ENCODE peak calls at places on chromosomes 11 and 22, in seven cellular contexts. One of them, this sample, is unnamed.

GRCh38 chr11:44275241-44275640 is 34.7 kb downstream of the ALX4 start:
- DNase-seq in breast epithelium: no peak
- DNase-seq in B cell: no peak
- DNase-seq in tibial nerve: no peak
- DNase-seq in tibial artery: no peak
- DNase-seq in RWPE1: no peak
- DNase-seq in GM23338: no peak
- DNase-seq in this sample: no peak

GRCh38 chr11:44775366-44776356 is 48.9 kb downstream of the TSPAN18 start:
- DNase-seq in tibial nerve: no peak
- DNase-seq in breast epithelium: no peak
- DNase-seq in GM23338: peak; percentile 91
- DNase-seq in tibial artery: no peak
- DNase-seq in RWPE1: peak; percentile 71
- DNase-seq in B cell: peak; percentile 59
- DNase-seq in this sample: no peak

GRCh38 chr22:39388261-39389011 is 11.1 kb upstream of the TAB1 start:
- DNase-seq in breast epithelium: peak; percentile 75
- DNase-seq in tibial artery: peak; percentile 73
- DNase-seq in tibial nerve: peak; percentile 63
- DNase-seq in B cell: peak; percentile 80
- DNase-seq in GM23338: peak; percentile 99
- DNase-seq in RWPE1: peak; percentile 78
- DNase-seq in this sample: peak; percentile 89

GRCh38 chr22:35384567-35384966 is 3.7 kb downstream of the HMOX1 start:
- DNase-seq in GM23338: no peak
- DNase-seq in tibial artery: no peak
- DNase-seq in tibial nerve: no peak
- DNase-seq in RWPE1: no peak
- DNase-seq in B cell: no peak
- DNase-seq in breast epithelium: no peak
- DNase-seq in this sample: no peak

GRCh38 chr22:38462960-38463784 is 4.7 kb upstream of the KDELR3 start:
- DNase-seq in GM23338: peak; percentile 87
- DNase-seq in tibial artery: no peak
- DNase-seq in tibial nerve: no peak
- DNase-seq in B cell: no peak
- DNase-seq in breast epithelium: no peak
- DNase-seq in RWPE1: no peak
- DNase-seq in this sample: no peak

GRCh38 chr11:77147668-77148321 is 19.7 kb downstream of the MYO7A start:
- DNase-seq in tibial nerve: no peak
- DNase-seq in B cell: peak; percentile 18
- DNase-seq in breast epithelium: no peak
- DNase-seq in tibial artery: no peak
- DNase-seq in RWPE1: peak; percentile 22
- DNase-seq in GM23338: peak; percentile 81
- DNase-seq in this sample: no peak

GRCh38 chr22:37169947-37170688 is 17.9 kb downstream of the C1QTNF6 start:
- DNase-seq in breast epithelium: peak; percentile 15
- DNase-seq in B cell: no peak
- DNase-seq in GM23338: no peak
- DNase-seq in tibial nerve: peak; percentile 8
- DNase-seq in RWPE1: no peak
- DNase-seq in tibial artery: peak; percentile 19
- DNase-seq in this sample: no peak

GRCh38 chr11:7511405-7511804 is 2.4 kb upstream of the PPFIBP2 start:
- DNase-seq in tibial nerve: peak; percentile 30
- DNase-seq in tibial artery: peak; percentile 84
- DNase-seq in RWPE1: no peak
- DNase-seq in GM23338: no peak
- DNase-seq in B cell: no peak
- DNase-seq in breast epithelium: peak; percentile 61
- DNase-seq in this sample: no peak

GRCh38 chr11:115612331-115612730 is 108.1 kb upstream of the CADM1 start:
- DNase-seq in B cell: no peak
- DNase-seq in GM23338: peak; percentile 73
- DNase-seq in tibial artery: no peak
- DNase-seq in tibial nerve: no peak
- DNase-seq in breast epithelium: no peak
- DNase-seq in RWPE1: no peak
- DNase-seq in this sample: no peak

GRCh38 chr11:126109941-126110731 is 47.5 kb upstream of the CDON start:
- DNase-seq in tibial artery: no peak
- DNase-seq in breast epithelium: no peak
- DNase-seq in RWPE1: no peak
- DNase-seq in B cell: no peak
- DNase-seq in GM23338: no peak
- DNase-seq in tibial nerve: no peak
- DNase-seq in this sample: no peak

GRCh38 chr22:34800265-34800664 is 265.7 kb upstream of the ISX start:
- DNase-seq in breast epithelium: no peak
- DNase-seq in GM23338: no peak
- DNase-seq in B cell: no peak
- DNase-seq in RWPE1: no peak
- DNase-seq in tibial artery: no peak
- DNase-seq in tibial nerve: no peak
- DNase-seq in this sample: no peak

GRCh38 chr11:121630041-121630440 is 177.3 kb upstream of the SORL1-AS1 start:
- DNase-seq in RWPE1: peak; percentile 64
- DNase-seq in tibial artery: no peak
- DNase-seq in B cell: no peak
- DNase-seq in tibial nerve: no peak
- DNase-seq in breast epithelium: no peak
- DNase-seq in GM23338: no peak
- DNase-seq in this sample: no peak

GRCh38 chr11:45556851-45557707 is 108.3 kb downstream of the CHST1 start:
- DNase-seq in GM23338: no peak
- DNase-seq in tibial nerve: no peak
- DNase-seq in B cell: no peak
- DNase-seq in breast epithelium: no peak
- DNase-seq in RWPE1: peak; percentile 43
- DNase-seq in tibial artery: no peak
- DNase-seq in this sample: no peak

GRCh38 chr11:17412488-17413180 is 24.2 kb upstream of the KCNJ11 start:
- DNase-seq in GM23338: peak; percentile 34
- DNase-seq in breast epithelium: no peak
- DNase-seq in B cell: no peak
- DNase-seq in RWPE1: no peak
- DNase-seq in tibial nerve: no peak
- DNase-seq in tibial artery: no peak
- DNase-seq in this sample: no peak
- TF ChIP-seq CTCF in GM23338: no peak
- TF ChIP-seq CTCF in breast epithelium: no peak
- TF ChIP-seq CTCF in B cell: no peak
- TF ChIP-seq CTCF in RWPE1: no peak
- TF ChIP-seq CTCF in tibial nerve: no peak
- TF ChIP-seq CTCF in tibial artery: no peak
- TF ChIP-seq CTCF in this sample: no peak

DNA sequence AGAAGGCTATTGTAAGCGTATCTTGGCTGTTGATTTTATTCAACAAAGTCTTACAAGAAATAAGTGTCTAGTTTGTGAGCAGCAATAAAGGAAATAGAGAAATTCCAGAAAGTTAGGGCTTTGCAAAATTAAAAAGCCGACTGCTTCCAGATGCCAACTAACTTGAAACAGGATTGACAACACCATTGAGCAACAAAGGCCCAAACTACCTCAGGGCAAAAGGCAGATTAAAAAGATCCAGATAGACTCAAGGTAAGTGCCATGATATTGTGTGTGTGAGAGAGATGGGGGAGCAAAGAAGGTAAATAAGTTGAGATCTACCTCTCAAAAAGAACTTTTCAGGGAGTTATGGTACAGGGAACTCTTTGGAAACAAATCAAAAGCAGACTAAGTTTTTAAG is 49.1 kb downstream of the PARVG start:
- DNase-seq in B cell: no peak
- DNase-seq in breast epithelium: no peak
- DNase-seq in tibial nerve: no peak
- DNase-seq in GM23338: no peak
- DNase-seq in RWPE1: no peak
- DNase-seq in tibial artery: no peak
- DNase-seq in this sample: no peak
- TF ChIP-seq CTCF in B cell: no peak
- TF ChIP-seq CTCF in breast epithelium: no peak
- TF ChIP-seq CTCF in tibial nerve: no peak
- TF ChIP-seq CTCF in GM23338: no peak
- TF ChIP-seq CTCF in RWPE1: no peak
- TF ChIP-seq CTCF in tibial artery: no peak
- TF ChIP-seq CTCF in this sample: no peak

GRCh38 chr11:124837491-124837856 is 27.8 kb upstream of the ROBO3 start:
- DNase-seq in breast epithelium: no peak
- DNase-seq in tibial nerve: no peak
- DNase-seq in tibial artery: no peak
- DNase-seq in B cell: peak; percentile 26
- DNase-seq in RWPE1: peak; percentile 73
- DNase-seq in GM23338: peak; percentile 88
- DNase-seq in this sample: no peak
- TF ChIP-seq CTCF in breast epithelium: no peak
- TF ChIP-seq CTCF in tibial nerve: no peak
- TF ChIP-seq CTCF in tibial artery: no peak
- TF ChIP-seq CTCF in B cell: no peak
- TF ChIP-seq CTCF in RWPE1: peak; percentile 58
- TF ChIP-seq CTCF in GM23338: peak; percentile 42
- TF ChIP-seq CTCF in this sample: no peak

GRCh38 chr11:5605849-5606248 is 9.4 kb downstream of the TRIM6 start:
- DNase-seq in B cell: no peak
- DNase-seq in tibial nerve: no peak
- DNase-seq in tibial artery: no peak
- DNase-seq in GM23338: no peak
- DNase-seq in RWPE1: peak; percentile 56
- DNase-seq in breast epithelium: no peak
- DNase-seq in this sample: no peak
- TF ChIP-seq CTCF in B cell: no peak
- TF ChIP-seq CTCF in tibial nerve: no peak
- TF ChIP-seq CTCF in tibial artery: no peak
- TF ChIP-seq CTCF in GM23338: no peak
- TF ChIP-seq CTCF in RWPE1: no peak
- TF ChIP-seq CTCF in breast epithelium: no peak
- TF ChIP-seq CTCF in this sample: no peak

GRCh38 chr11:116641561-116642045 is 131.2 kb downstream of the BUD13 start:
- DNase-seq in GM23338: peak; percentile 81
- DNase-seq in tibial artery: no peak
- DNase-seq in B cell: no peak
- DNase-seq in breast epithelium: no peak
- DNase-seq in RWPE1: peak; percentile 69
- DNase-seq in tibial nerve: no peak
- DNase-seq in this sample: no peak
- TF ChIP-seq CTCF in GM23338: peak; percentile 80
- TF ChIP-seq CTCF in tibial artery: no peak
- TF ChIP-seq CTCF in B cell: no peak
- TF ChIP-seq CTCF in breast epithelium: peak; percentile 40
- TF ChIP-seq CTCF in RWPE1: peak; percentile 47
- TF ChIP-seq CTCF in tibial nerve: no peak
- TF ChIP-seq CTCF in this sample: peak; percentile 83

DNA sequence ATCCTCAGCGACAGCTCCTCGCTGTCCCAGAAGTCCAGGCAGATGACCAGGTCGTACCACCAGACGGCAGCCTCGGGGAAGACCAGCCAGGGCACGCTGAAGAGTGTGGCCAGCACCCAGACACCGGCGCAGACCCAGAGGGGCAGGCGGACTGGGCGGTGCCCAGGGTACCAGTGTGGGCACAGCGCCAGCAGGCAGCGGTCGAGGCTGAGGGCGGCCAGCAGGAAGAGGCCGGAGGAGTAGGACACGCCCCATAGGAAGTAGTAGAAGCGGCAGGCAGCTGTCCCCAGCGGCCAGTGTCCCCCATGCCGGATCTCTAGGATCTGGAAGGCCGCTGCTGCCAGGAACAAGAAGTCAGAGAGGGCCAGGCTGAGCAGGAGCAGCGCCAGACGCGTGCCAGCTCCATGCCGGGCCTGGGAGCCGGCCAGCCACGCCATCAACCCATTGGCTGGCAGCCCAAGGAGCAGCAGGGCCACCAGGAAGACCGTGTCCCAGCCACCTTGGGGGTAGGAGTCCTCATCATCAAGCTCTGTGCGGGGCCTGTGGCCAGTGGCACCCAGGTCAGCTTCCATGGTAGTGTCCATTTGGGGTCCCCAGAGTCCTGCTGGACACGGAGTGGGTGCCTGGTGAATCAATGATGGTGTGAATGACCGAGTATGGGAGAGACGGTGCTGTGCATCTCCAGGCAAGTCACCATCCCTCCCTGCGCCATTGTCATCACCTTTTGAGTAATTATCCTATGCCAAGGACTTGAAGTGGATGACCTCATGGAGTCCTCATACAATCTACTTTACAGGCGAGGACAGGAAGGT is at the start of gene GPR152:
- DNase-seq in tibial nerve: no peak
- DNase-seq in GM23338: no peak
- DNase-seq in B cell: no peak
- DNase-seq in breast epithelium: no peak
- DNase-seq in tibial artery: no peak
- DNase-seq in RWPE1: no peak
- DNase-seq in this sample: no peak
- TF ChIP-seq CTCF in tibial nerve: no peak
- TF ChIP-seq CTCF in GM23338: no peak
- TF ChIP-seq CTCF in B cell: no peak
- TF ChIP-seq CTCF in breast epithelium: peak; percentile 11
- TF ChIP-seq CTCF in tibial artery: no peak
- TF ChIP-seq CTCF in RWPE1: no peak
- TF ChIP-seq CTCF in this sample: no peak

GRCh38 chr22:22462813-22463567 is 45.6 kb downstream of the ZNF280B start:
- DNase-seq in B cell: no peak
- DNase-seq in RWPE1: no peak
- DNase-seq in tibial nerve: no peak
- DNase-seq in breast epithelium: no peak
- DNase-seq in GM23338: peak; percentile 40
- DNase-seq in tibial artery: no peak
- DNase-seq in this sample: no peak
- TF ChIP-seq CTCF in B cell: no peak
- TF ChIP-seq CTCF in RWPE1: no peak
- TF ChIP-seq CTCF in tibial nerve: no peak
- TF ChIP-seq CTCF in breast epithelium: no peak
- TF ChIP-seq CTCF in GM23338: peak; percentile 63
- TF ChIP-seq CTCF in tibial artery: no peak
- TF ChIP-seq CTCF in this sample: no peak

This sample was measured in type B pancreatic cell.